ENCODE peak calls at places on chromosome 18, in six cellular contexts. G is IMR-90, M is PC-3, P is H1, C is neural progenitor cell, B is hepatocyte. X is an unnamed sample.

GRCh38 chr18:23970161-23971153 is 44.1 kb upstream of the TTC39C start:
- DNase-seq in M (no peak), P (no peak), C (no peak), B (no peak), G (no peak), X (no peak)

GRCh38 chr18:7958081-7958896 is 391.2 kb downstream of the PTPRM start:
- DNase-seq in B (no peak), C (no peak), M (peak; percentile 74), P (no peak), G (peak; percentile 52), X (no peak)

GRCh38 chr18:28002841-28003240 is 174.1 kb downstream of the CDH2 start:
- DNase-seq in G (no peak), B (no peak), M (no peak), C (no peak), P (no peak), X (no peak)

GRCh38 chr18:67300498-67300897 is 216.0 kb downstream of the DSEL start:
- DNase-seq in M (no peak), G (no peak), P (no peak), C (peak; percentile 27), B (no peak), X (peak; percentile 5)

GRCh38 chr18:36312806-36313395 is 15.4 kb downstream of the FHOD3 start:
- DNase-seq in B (no peak), C (no peak), M (no peak), P (no peak), G (peak; percentile 39), X (no peak)

GRCh38 chr18:79961527-79962291 is 2.7 kb upstream of the HSBP1L1 start:
- DNase-seq in M (peak; percentile 63), C (peak; percentile 27), G (no peak), P (no peak), B (no peak), X (peak; percentile 55)

GRCh38 chr18:41906528-41907256 is 48.3 kb upstream of the PIK3C3 start:
- DNase-seq in C (peak; percentile 59), M (peak; percentile 61), B (peak; percentile 46), P (no peak), G (peak; percentile 69), X (peak; percentile 35)

GRCh38 chr18:26575865-26576217 is 27.5 kb upstream of the KCTD1 start:
- DNase-seq in P (no peak), G (no peak), M (peak; percentile 67), B (no peak), C (no peak), X (no peak)

GRCh38 chr18:24801011-24801410 is 340.6 kb downstream of the HRH4 start:
- DNase-seq in C (no peak), P (no peak), G (peak; percentile 58), M (no peak), B (no peak), X (no peak)

GRCh38 chr18:58554404-58554803 is 74.5 kb downstream of the ALPK2 start:
- DNase-seq in G (no peak), C (no peak), P (no peak), M (no peak), B (no peak), X (no peak)

GRCh38 chr18:58559427-58560186 is 69.3 kb downstream of the ALPK2 start:
- DNase-seq in M (no peak), B (peak; percentile 39), C (no peak), P (no peak), G (peak; percentile 52), X (no peak)

GRCh38 chr18:58557013-58557435 is 71.9 kb downstream of the ALPK2 start:
- DNase-seq in C (no peak), G (no peak), M (no peak), P (no peak), B (no peak), X (no peak)

GRCh38 chr18:58558514-58558913 is 70.4 kb downstream of the ALPK2 start:
- DNase-seq in G (peak; percentile 31), P (no peak), B (no peak), M (no peak), C (no peak), X (no peak)

GRCh38 chr18:58556333-58557012 is 72.4 kb downstream of the ALPK2 start:
- DNase-seq in P (no peak), B (peak; percentile 83), M (no peak), C (peak; percentile 93), G (no peak), X (no peak)
- H3K4me2 ChIP-seq in P (no peak overlapping the region), B (peak overlapping the region; percentile 61), M (no peak overlapping the region), C (peak overlapping the region; percentile 57), G (no peak overlapping the region), X (no peak overlapping the region)

DNA sequence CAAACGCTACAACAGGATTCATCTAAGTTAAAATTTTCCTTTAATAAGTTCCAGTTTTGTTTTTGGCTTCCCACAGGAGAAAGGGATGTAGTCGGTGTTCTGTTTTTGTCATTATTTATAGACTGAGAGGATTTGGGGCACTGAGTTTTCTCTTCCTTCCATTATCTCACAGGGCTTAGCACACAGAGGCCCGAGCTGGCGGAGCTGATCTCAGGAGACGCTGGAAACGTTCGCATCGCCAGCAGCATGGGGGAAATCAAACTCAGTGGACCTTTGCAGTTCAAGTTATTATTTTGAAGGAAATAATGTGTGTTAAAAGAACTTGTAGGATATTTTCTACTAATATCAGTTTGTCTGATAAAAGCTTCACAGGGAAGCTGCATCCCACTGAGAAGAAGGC is 669.7 kb upstream of the SALL3 start:
- DNase-seq in G (no peak), P (no peak), C (peak; percentile 37), M (no peak), B (no peak), X (no peak)
- H3K4me2 ChIP-seq in G (no peak overlapping the region), P (no peak overlapping the region), C (no peak overlapping the region), M (no peak overlapping the region), B (no peak overlapping the region), X (no peak overlapping the region)

GRCh38 chr18:3007491-3007890 is 5.5 kb downstream of the LPIN2 start:
- DNase-seq in G (no peak), C (no peak), B (no peak), P (no peak), M (no peak), X (no peak)

GRCh38 chr18:3008546-3008945 is 4.4 kb downstream of the LPIN2 start:
- DNase-seq in B (no peak), P (no peak), M (peak; percentile 91), C (no peak), G (peak; percentile 95), X (peak; percentile 33)

GRCh38 chr18:3002766-3003165 is 10.2 kb downstream of the LPIN2 start:
- DNase-seq in G (no peak), M (no peak), P (no peak), C (no peak), B (peak; percentile 29), X (no peak)

DNA sequence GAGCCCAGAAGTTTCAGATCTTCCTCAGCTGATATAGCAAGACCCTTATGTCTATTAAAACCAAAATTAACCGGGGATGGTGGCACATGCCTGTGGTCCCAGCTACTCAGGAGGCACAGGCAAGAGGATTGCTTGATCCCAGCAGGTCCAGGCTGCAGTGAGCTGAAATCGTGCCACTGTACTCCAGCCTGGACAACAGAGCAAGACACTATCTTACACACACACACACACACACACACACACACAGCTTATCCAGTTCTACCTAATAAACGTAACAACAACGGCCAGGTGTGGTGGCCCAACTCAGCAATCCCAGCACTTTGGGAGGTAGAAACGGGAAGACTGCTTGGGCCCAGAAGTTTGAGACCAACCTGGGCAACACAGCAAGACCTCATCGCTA is 7.5 kb downstream of the LPIN2 start:
- DNase-seq in P (no peak), C (no peak), G (no peak), B (no peak), M (no peak), X (no peak)
- H3K4me2 ChIP-seq in P (no peak overlapping the region), C (no peak overlapping the region), G (no peak overlapping the region), B (no peak overlapping the region), M (no peak overlapping the region), X (no peak overlapping the region)

GRCh38 chr18:44153976-44154375 is 526.7 kb upstream of the SETBP1 start:
- DNase-seq in P (no peak), M (peak; percentile 20), C (no peak), G (no peak), B (no peak), X (no peak)

DNA sequence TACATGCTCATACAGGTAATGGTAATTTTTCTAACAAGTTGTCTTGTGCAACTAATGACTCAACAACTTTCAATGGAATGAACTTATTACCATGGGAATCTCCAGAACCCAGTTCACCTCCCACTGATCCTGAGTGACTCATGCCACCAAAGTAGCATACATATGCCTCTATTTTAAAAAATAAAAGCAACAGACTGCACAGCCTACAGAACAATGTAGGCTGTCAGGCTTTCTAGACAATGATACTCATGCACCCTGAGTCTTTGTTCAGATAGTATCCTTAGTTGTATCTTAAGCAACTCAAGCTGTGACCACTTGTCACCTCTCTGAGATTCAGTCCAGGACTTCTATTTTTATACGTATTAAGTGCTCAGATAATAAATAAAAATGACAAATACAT is 531.0 kb upstream of the SETBP1 start:
- DNase-seq in G (peak; percentile 47), M (peak; percentile 60), P (no peak), B (peak; percentile 24), C (no peak), X (peak; percentile 94)
- H3K4me2 ChIP-seq in G (no peak overlapping the region), M (peak overlapping the region; percentile 22), P (no peak overlapping the region), B (no peak overlapping the region), C (no peak overlapping the region), X (peak overlapping the region; percentile 80)

DNA sequence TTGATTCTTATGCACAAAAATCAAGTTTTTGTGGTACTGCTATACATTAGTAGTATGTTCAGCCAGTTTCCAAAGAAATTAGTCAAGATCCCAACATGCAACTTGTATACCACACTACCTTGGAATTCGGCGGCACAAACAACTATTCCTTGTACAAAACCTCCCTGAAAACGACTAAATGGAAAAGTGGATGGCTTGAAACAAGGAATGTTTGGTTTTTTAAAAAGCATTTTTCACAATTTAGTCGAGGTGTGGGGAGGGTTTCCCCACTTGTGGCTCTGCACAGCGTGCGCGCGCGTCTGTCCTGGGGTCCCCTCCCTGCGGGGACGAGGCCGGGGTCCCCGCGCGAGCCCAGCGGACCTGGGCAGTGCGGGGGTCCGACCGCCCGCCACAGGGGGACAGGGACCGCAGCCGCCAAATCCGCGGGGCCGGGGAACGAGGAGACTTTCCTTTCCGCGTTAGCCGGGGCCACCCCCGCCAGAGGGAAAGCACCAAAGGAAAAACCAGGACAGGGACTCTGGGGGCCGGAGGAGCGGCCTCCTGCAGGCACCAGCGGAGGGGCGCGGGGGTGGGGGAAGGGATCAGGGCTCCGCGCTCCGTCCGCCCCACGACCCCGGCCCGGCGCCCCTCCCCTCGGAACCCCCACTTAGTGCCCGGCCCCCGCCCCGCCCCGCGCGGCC is 534 bp upstream of the SOCS6 start:
- DNase-seq in P (no peak), B (peak; percentile 75), M (peak; percentile 23), C (peak; percentile 20), G (peak; percentile 39), X (no peak)
- H3K4me2 ChIP-seq in P (peak overlapping the region; percentile 60), B (peak overlapping the region; percentile 87), M (peak overlapping the region; percentile 95), C (peak overlapping the region; percentile 92), G (peak overlapping the region; percentile 87), X (peak overlapping the region; percentile 90)